ENCODE peak calls at places on chromosomes 13 and 19, in four cellular contexts. S, G, V and T are unnamed samples.

GRCh38 chr19:3028305-3029069 is 593 bp downstream of the TLE2 start:
- DNase-seq in G (no peak), V (no peak), S (no peak), T (no peak)

GRCh38 chr13:35342440-35342839 is 134.0 kb downstream of the MAB21L1 start:
- DNase-seq in V (no peak), S (no peak), G (no peak), T (no peak)

GRCh38 chr13:48579167-48579918 is 46.5 kb upstream of the RCBTB2 start:
- DNase-seq in V (no peak), G (peak; percentile 64), S (no peak), T (no peak)

GRCh38 chr13:36084131-36084530 is 47.1 kb downstream of the DCLK1 start:
- DNase-seq in V (no peak), S (no peak), G (no peak), T (no peak)

GRCh38 chr13:29937836-29938235 is 87.4 kb upstream of the UBL3 start:
- DNase-seq in V (peak; percentile 44), G (no peak), S (no peak), T (no peak)

GRCh38 chr13:90184355-90184754 is 1163.1 kb upstream of the MIR17HG start:
- DNase-seq in G (no peak), S (no peak), V (no peak), T (no peak)

GRCh38 chr19:13302521-13303270 is 152.5 kb downstream of the IER2 start:
- DNase-seq in G (no peak), V (no peak), S (no peak), T (peak; percentile 91)

GRCh38 chr13:113664751-113665581 is 2.1 kb upstream of the GRK1 start:
- DNase-seq in S (no peak), G (no peak), V (no peak), T (no peak)

GRCh38 chr13:113500530-113501265 is 10.2 kb upstream of the DCUN1D2 start:
- DNase-seq in S (no peak), V (no peak), G (no peak), T (no peak)

GRCh38 chr13:110308377-110309158 is 1.5 kb downstream of the COL4A2 start:
- DNase-seq in V (no peak), S (peak; percentile 61), G (peak; percentile 32), T (no peak)

GRCh38 chr13:51929699-51930098 is 67.9 kb downstream of the CCDC70 start:
- DNase-seq in S (no peak), G (no peak), V (no peak), T (no peak)

GRCh38 chr19:48102870-48103751 is 7.5 kb downstream of the PLA2G4C start:
- DNase-seq in G (peak; percentile 54), V (no peak), S (peak; percentile 35), T (peak; percentile 83)

GRCh38 chr13:28313579-28313978 is 175.2 kb downstream of the PAN3 start:
- DNase-seq in S (peak; percentile 55), V (no peak), G (no peak), T (no peak)

GRCh38 chr19:58053480-58054156 is 5.5 kb upstream of the ZNF135 start:
- DNase-seq in V (no peak), G (no peak), S (no peak), T (no peak)

GRCh38 chr13:43876366-43876765 is 3.2 kb downstream of the CCDC122 start:
- DNase-seq in S (no peak), G (peak; percentile 68), V (no peak), T (no peak)

GRCh38 chr13:40341501-40341900 is 324.9 kb downstream of the FOXO1 start:
- DNase-seq in G (no peak), S (no peak), V (no peak), T (no peak)

GRCh38 chr13:40342461-40342860 is 324.0 kb downstream of the FOXO1 start:
- DNase-seq in S (no peak), V (no peak), G (no peak), T (peak; percentile 36)

GRCh38 chr13:40338217-40338616 is 328.2 kb downstream of the FOXO1 start:
- DNase-seq in S (no peak), V (no peak), G (no peak), T (no peak)

GRCh38 chr13:40341086-40341471 is 325.4 kb downstream of the FOXO1 start:
- DNase-seq in V (no peak), S (no peak), G (no peak), T (no peak)

GRCh38 chr13:40340368-40341085 is 325.9 kb downstream of the FOXO1 start:
- DNase-seq in G (no peak), V (no peak), S (no peak), T (no peak)
- H3K4me3 ChIP-seq in G (no peak overlapping the region), V (no peak overlapping the region), S (no peak overlapping the region), T (no peak overlapping the region)

DNA sequence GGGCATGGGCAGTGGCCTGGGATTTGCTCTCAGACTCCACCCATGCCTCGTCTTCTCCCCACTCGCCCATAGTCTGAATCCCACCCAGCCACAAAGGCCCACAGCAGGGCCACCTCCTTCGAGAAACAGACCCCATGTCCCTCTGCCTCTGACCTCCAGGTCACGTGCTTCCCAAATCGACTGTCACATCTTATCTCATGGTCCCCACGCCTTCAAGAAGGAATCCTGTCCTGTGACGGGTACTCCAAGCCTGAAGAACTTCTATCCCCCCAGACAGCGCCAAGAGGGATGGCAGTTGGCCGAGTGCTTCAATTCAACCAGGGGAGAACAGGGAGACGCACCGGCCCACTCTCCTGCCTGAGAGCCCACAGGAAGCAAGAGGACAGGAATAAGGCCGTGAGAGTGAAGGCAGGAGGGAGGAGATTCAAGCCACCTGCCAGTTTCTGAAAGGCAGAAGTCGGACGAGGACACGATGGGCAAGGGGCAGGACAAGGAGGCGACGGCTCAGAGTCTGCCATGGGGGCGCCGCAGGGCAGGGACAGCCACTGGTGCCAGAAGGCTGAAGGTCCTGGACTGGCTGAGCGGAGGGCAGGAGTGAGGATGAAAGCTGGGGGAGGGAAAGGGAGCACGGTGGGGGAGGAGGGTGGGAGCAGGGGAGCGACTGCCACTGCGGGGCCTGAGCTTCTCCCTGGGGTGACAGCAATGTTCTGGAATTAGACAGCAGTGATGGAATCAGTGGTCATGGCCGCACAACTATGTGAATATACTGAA is 16.3 kb downstream of the MLLT1 start:
- DNase-seq in V (no peak), G (no peak), S (no peak), T (no peak)
- H3K36me3 ChIP-seq in V (no peaks in the 10 kb centered on the region), G (peaks cover 21% of the 10 kb centered on the region), S (peaks cover 21% of the 10 kb centered on the region), T (peaks cover 5% of the 10 kb centered on the region)

DNA sequence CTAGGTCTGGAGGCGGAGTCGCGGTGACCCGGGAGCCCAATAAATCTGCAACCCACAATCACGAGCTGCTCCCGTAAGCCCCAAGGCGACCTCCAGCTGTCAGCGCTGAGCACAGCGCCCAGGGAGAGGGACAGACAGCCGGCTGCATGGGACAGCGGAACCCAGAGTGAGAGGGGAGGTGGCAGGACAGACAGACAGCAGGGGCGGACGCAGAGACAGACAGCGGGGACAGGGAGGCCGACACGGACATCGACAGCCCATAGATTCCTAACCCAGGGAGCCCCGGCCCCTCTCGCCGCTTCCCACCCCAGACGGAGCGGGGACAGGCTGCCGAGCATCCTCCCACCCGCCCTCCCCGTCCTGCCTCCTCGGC is at the start of gene SLC5A5:
- DNase-seq in G (no peak), V (peak; percentile 12), S (no peak), T (no peak)
- H3K4me3 ChIP-seq in G (no peak within 1 kb of the TSS), V (peak within 1 kb of the TSS; percentile 67), S (no peak within 1 kb of the TSS), T (no peak within 1 kb of the TSS)

GRCh38 chr19:1420590-1420989 is 13.2 kb downstream of the DAZAP1 start:
- DNase-seq in V (no peak), G (no peak), S (no peak), T (no peak)
- H3K36me3 ChIP-seq in V (peaks cover 10% of the 10 kb centered on the region), G (peaks cover 39% of the 10 kb centered on the region), S (peaks cover 65% of the 10 kb centered on the region), T (peaks cover 10% of the 10 kb centered on the region)

DNA sequence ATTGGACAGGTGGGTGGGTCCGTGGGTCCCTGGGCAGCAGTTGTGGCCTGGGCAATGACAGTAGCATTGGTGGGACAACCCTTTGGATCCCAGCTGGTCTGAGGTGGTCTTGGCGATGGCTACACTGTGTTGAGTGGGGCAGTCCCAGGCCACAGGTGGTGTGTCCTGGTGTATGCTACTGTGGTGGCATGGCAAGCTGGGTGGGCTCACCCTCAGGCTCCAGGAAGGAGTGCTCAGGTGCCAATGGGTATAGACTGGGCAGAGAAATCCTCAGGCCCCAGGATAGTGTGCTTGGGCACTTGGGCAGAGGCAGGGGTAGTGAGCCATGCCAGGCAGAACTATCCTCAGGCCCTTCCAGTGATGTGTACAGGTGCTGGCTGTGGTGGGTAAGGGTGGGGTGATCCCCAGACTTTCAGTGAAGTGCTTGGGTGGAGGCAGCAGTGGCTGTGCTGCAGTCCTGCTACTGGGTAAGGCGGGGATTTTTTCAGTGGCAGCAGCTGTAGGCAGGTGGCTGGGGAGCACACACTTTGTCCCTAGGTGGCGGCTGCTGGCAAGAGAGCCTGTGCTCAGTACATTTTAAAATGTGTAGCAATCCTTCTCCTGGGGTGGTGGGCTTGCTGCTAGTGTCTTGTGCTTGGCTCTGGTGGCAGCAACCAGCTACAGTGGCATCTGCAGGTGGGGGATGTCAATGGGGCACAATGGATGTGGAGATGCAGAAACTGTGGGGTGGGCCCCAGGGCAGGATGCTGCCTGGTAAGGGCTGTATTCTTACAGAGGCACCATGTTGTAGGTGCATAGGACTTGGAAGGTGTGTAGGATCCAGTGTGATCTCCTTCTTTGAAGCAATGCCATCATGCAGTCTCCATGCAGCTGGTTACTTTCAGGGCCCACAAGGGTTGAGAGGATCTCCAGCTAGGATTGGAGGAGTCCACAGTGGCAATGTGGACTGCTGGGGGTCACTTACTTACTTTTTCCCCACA is 64.9 kb downstream of the DNAJC3 start:
- DNase-seq in S (no peak), V (no peak), G (no peak), T (no peak)
- H3K4me3 ChIP-seq in S (no peak overlapping the region), V (no peak overlapping the region), G (no peak overlapping the region), T (no peak overlapping the region)

GRCh38 chr13:79404361-79404760 is 1.7 kb downstream of the RBM26 start:
- DNase-seq in S (peak; percentile 7), G (no peak), V (no peak), T (no peak)

GRCh38 chr13:79402074-79402635 is 3.9 kb downstream of the RBM26 start:
- DNase-seq in S (peak; percentile 6), V (peak; percentile 9), G (no peak), T (no peak)

GRCh38 chr13:79401259-79402071 is 4.6 kb downstream of the RBM26 start:
- DNase-seq in V (peak; percentile 22), S (no peak), G (no peak), T (no peak)

GRCh38 chr13:79403113-79403512 is 2.9 kb downstream of the RBM26 start:
- DNase-seq in V (no peak), G (no peak), S (no peak), T (no peak)

DNA sequence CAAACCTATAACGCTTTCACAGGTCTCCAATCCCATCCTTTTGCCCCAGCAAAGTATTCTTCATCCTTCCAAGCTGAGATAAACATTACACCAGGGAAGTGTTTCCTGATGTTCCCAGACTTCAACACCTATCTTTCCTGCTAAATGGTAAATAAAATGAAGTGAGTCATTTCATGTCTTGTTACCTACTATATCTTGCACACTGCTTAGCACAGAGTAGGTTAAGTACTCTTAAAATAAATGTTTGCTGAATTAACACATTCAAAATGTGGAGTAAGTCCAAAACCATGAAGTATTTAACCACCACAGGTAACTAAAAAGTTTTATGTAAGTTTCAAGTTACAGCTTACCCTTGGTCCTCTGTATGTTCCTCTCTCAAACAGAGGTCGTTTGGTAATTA is 3.4 kb downstream of the RBM26 start:
- DNase-seq in G (peak; percentile 53), S (no peak), V (no peak), T (no peak)
- H3K36me3 ChIP-seq in G (no peaks in the 10 kb centered on the region), S (no peaks in the 10 kb centered on the region), V (no peaks in the 10 kb centered on the region), T (peaks cover 62% of the 10 kb centered on the region)

GRCh38 chr19:10432736-10433130 is 12.4 kb downstream of the PDE4A start:
- DNase-seq in S (no peak), V (no peak), G (no peak), T (no peak)
- H3K4me3 ChIP-seq in S (no peak overlapping the region), V (no peak overlapping the region), G (no peak overlapping the region), T (no peak overlapping the region)